ENCODE peak calls at places on chromosomes 3 and 15, in seven cellular contexts. K is SK-N-SH, H is GM12878, B is K562, G is HepG2, J is H1, P is HCT116. S is an unnamed sample.

GRCh38 chr15:71792521-71792920 is 17.8 kb upstream of the NR2E3 start:
- DNase-seq in G (no peak), K (no peak), B (no peak), P (no peak), H (no peak), J (no peak), S (peak; percentile 55)

GRCh38 chr15:29526802-29527201 is 257.2 kb upstream of the NSMCE3 start:
- DNase-seq in G (no peak), B (no peak), H (no peak), J (no peak), K (no peak), P (no peak), S (no peak)

GRCh38 chr15:33057845-33058244 is 136.7 kb downstream of the FMN1 start:
- DNase-seq in G (no peak), P (no peak), K (no peak), H (no peak), J (no peak), B (no peak), S (no peak)

GRCh38 chr3:74883690-74884089 is 269.2 kb upstream of the CNTN3 start:
- DNase-seq in K (peak; percentile 13), B (no peak), H (no peak), G (peak; percentile 2), J (peak; percentile 7), P (no peak), S (peak; percentile 48)

GRCh38 chr3:50913279-50913678 is 238.6 kb downstream of the DOCK3 start:
- DNase-seq in J (no peak), H (no peak), B (no peak), K (no peak), P (no peak), G (no peak), S (no peak)

GRCh38 chr3:100335137-100335833 is 728 bp downstream of the NIT2 start:
- DNase-seq in P (no peak), J (no peak), G (peak; percentile 16), H (no peak), K (peak; percentile 47), B (peak; percentile 73), S (peak; percentile 14)

GRCh38 chr15:61420546-61420945 is 191.4 kb upstream of the RORA start:
- DNase-seq in K (no peak), P (no peak), G (no peak), J (no peak), H (no peak), B (no peak), S (no peak)

GRCh38 chr15:79872358-79873017 is 24.3 kb downstream of the MTHFS start:
- DNase-seq in G (no peak), P (no peak), J (no peak), K (no peak), H (no peak), B (no peak), S (no peak)

GRCh38 chr15:36130641-36131310 is 448.6 kb upstream of the CDIN1 start:
- DNase-seq in B (no peak), H (no peak), K (no peak), J (no peak), G (no peak), P (no peak), S (no peak)

GRCh38 chr3:87088984-87089841 is 98.3 kb upstream of the VGLL3 start:
- DNase-seq in G (no peak), J (no peak), B (no peak), H (no peak), K (peak; percentile 37), P (no peak), S (no peak)

GRCh38 chr3:194369522-194370279 is at the start of gene LRRC15:
- DNase-seq in P (no peak), J (no peak), B (no peak), K (no peak), H (no peak), G (peak; percentile 38), S (peak; percentile 79)

GRCh38 chr3:58242340-58242739 is 4.7 kb downstream of the ABHD6 start:
- DNase-seq in B (no peak), G (no peak), P (no peak), H (no peak), K (no peak), J (no peak), S (no peak)

GRCh38 chr3:49910409-49911123 is 6.9 kb upstream of the MST1R start:
- DNase-seq in K (peak; percentile 14), B (no peak), P (no peak), H (no peak), G (no peak), J (no peak), S (no peak)

GRCh38 chr3:117282506-117282905 is 572.9 kb downstream of the TUSC7 start:
- DNase-seq in K (no peak), J (no peak), G (no peak), H (no peak), B (no peak), P (no peak), S (no peak)

GRCh38 chr15:32867313-32867626 is 149.5 kb downstream of the GREM1 start:
- DNase-seq in G (no peak), P (peak; percentile 68), K (no peak), H (no peak), B (peak; percentile 12), J (no peak), S (no peak)

GRCh38 chr15:68525815-68526214 is 53.0 kb upstream of the CORO2B start:
- DNase-seq in J (no peak), P (no peak), K (no peak), H (no peak), B (no peak), G (no peak), S (no peak)

DNA sequence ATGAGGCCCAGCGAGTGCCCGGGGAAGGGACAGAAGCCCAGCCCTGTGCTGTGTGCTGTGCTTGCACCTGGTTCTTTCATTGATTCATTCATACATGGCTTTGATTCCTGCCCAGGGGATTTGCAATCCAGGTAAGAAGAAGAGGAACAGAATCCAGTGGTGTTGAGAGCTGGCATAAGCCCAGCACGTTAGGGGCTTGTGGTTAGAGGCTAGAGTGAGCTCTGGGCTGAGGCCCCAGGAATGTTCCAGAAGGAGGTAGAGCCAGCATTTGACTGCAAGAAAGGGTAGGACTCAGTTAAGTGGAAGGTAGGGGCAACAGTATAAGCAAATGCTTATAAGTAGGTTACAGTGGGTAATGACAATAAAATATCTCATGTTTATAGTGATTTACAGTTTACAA is 2.3 kb downstream of the VWA5B2 start:
- DNase-seq in G (no peak), B (no peak), H (no peak), K (no peak), P (no peak), J (no peak), S (no peak)
- TF ChIP-seq JUND in G (no peak), B (no peak), H (no peak), K (no peak), P (no peak), J (no peak), S (no peak)

DNA sequence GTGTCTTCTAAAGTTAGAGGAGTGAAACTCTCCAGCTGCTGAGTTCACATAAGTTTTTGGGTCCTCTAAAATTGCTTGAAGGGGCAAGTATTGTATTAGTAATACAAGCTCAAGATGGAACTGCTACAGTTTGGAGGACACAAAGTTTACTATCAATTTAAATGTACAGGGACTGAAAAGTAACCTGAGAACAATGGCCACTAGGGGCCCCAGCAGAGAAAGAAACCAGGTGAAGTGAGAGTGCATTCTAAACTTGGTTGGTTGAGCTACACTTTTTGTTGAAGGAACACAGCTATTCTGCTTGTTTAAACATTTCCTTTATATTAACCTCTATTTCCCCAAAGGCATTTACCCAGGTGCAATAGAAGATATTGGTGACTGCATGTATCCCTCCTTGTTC is 755.5 kb downstream of the GBE1 start:
- DNase-seq in P (no peak), J (no peak), G (no peak), K (no peak), H (no peak), B (no peak), S (peak; percentile 40)
- TF ChIP-seq JUND in P (no peak), J (no peak), G (no peak), K (no peak), H (no peak), B (no peak), S (no peak)

DNA sequence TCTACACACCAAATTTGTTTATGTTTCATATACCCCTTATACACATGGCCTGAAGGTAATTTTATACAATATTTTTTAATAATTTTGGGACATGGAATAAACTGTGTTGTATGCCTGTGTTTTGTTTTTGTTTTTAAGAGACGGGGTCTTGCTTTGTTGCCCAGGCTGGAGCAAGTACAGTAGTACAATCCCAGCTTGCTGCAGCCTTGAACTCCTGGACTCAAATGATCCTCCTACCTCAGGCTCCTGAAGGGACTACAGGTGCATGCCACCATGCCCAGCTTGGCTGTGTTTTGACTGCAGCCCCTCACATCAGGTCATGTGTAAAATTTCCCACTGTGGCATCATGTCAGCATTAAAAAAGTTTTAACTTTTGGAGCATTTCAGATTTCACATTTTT is 18.6 kb downstream of the SETD2 start:
- DNase-seq in G (no peak), P (no peak), K (no peak), J (no peak), H (no peak), B (no peak), S (no peak)
- TF ChIP-seq JUND in G (no peak), P (no peak), K (no peak), J (no peak), H (no peak), B (no peak), S (no peak)

GRCh38 chr3:137768021-137768360 is 3.9 kb downstream of the SOX14 start:
- DNase-seq in B (no peak), G (no peak), J (no peak), P (no peak), H (no peak), K (peak; percentile 29), S (no peak)

GRCh38 chr3:137765310-137766033 is 1.4 kb downstream of the SOX14 start:
- DNase-seq in K (peak; percentile 44), P (no peak), G (no peak), B (no peak), H (no peak), J (no peak), S (no peak)

GRCh38 chr3:137768361-137769320 is 4.5 kb downstream of the SOX14 start:
- DNase-seq in B (no peak), H (no peak), G (no peak), K (peak; percentile 43), J (no peak), P (no peak), S (no peak)

GRCh38 chr3:137766069-137766960 is 2.2 kb downstream of the SOX14 start:
- DNase-seq in J (no peak), P (no peak), H (no peak), B (no peak), G (no peak), K (peak; percentile 27), S (no peak)

DNA sequence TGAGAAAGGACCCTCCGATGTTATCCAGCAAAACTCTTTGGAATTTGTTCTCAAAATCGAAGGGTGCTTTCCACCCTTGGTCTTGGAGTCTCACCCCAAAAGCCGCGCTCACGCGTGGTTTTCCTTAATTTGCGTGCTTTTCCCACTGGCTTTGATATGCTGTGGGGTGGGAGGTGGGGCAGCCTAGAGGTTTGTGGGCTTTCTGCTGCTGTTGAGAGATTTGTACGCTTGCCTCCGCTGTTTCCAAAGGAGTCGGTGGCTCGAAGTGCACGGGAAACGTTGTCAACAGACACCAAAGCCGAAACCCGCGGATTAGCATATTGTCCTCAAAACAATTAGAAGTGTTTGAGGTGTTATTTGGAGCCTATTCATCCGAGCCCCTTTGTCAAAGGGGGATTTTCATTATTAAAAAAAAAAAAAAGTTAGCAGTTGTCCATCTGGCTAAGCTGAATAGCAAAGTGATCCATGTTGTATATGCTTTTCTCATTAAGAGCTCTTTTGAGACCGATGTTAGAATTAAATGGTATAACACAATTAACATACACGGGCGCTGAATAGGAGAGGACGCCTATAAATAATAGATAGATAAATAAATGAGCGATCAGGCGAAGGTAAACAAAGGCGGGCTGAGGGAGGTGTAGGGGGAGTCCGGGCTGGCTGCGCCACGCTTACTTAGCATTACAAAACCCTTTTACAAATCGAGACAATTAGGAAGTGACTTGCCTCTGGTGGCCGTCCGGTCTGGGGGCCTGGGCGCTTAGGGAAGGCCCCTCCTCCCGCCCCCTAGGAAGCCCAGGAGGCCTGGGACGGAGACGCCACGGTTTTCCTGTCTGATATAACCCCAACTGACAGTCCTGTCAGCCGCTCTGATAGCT is 3.3 kb downstream of the SOX14 start:
- DNase-seq in B (no peak), G (no peak), P (no peak), K (peak; percentile 40), J (peak; percentile 78), H (no peak), S (no peak)
- TF ChIP-seq JUND in B (no peak), G (no peak), P (no peak), K (no peak), J (no peak), H (no peak), S (no peak)